ENCODE peak calls at places on chromosome 9, in five cellular contexts. One of them, this sample, is unnamed.

GRCh38 chr9:13934411-13934810 is 379.5 kb downstream of the NFIB start:
- DNase-seq in activated T-helper 9 cell treated with anti-CD3 and anti-CD28 coated beads, Interleukin-2, amount 50 U/mL, for 16 hours: no peak
- DNase-seq in gastrocnemius medialis: no peak
- DNase-seq in SK-MEL-5: no peak
- DNase-seq in activated CD4-positive, alpha-beta T cell treated with anti-CD3 and anti-CD28 coated beads for 4 hours: no peak
- DNase-seq in this sample: no peak

GRCh38 chr9:18707078-18707477 is 233.1 kb downstream of the ADAMTSL1 start:
- DNase-seq in activated T-helper 9 cell treated with anti-CD3 and anti-CD28 coated beads, Interleukin-2, amount 50 U/mL, for 16 hours: no peak
- DNase-seq in gastrocnemius medialis: peak
- DNase-seq in SK-MEL-5: no peak
- DNase-seq in activated CD4-positive, alpha-beta T cell treated with anti-CD3 and anti-CD28 coated beads for 4 hours: no peak
- DNase-seq in this sample: no peak

GRCh38 chr9:126956929-126957686 is 42.5 kb downstream of the RALGPS1 start:
- DNase-seq in activated T-helper 9 cell treated with anti-CD3 and anti-CD28 coated beads, Interleukin-2, amount 50 U/mL, for 16 hours: no peak
- DNase-seq in gastrocnemius medialis: no peak
- DNase-seq in SK-MEL-5: no peak
- DNase-seq in activated CD4-positive, alpha-beta T cell treated with anti-CD3 and anti-CD28 coated beads for 4 hours: no peak
- DNase-seq in this sample: no peak

GRCh38 chr9:4225291-4226119 is 74.4 kb downstream of the GLIS3 start:
- DNase-seq in activated T-helper 9 cell treated with anti-CD3 and anti-CD28 coated beads, Interleukin-2, amount 50 U/mL, for 16 hours: no peak
- DNase-seq in gastrocnemius medialis: no peak
- DNase-seq in SK-MEL-5: no peak
- DNase-seq in activated CD4-positive, alpha-beta T cell treated with anti-CD3 and anti-CD28 coated beads for 4 hours: no peak
- DNase-seq in this sample: no peak

GRCh38 chr9:27273186-27273585 is 23.8 kb downstream of the EQTN start:
- DNase-seq in activated T-helper 9 cell treated with anti-CD3 and anti-CD28 coated beads, Interleukin-2, amount 50 U/mL, for 16 hours: no peak
- DNase-seq in gastrocnemius medialis: no peak
- DNase-seq in SK-MEL-5: no peak
- DNase-seq in activated CD4-positive, alpha-beta T cell treated with anti-CD3 and anti-CD28 coated beads for 4 hours: no peak
- DNase-seq in this sample: no peak

GRCh38 chr9:123368481-123369153 is 12.6 kb downstream of the CRB2 start:
- DNase-seq in activated T-helper 9 cell treated with anti-CD3 and anti-CD28 coated beads, Interleukin-2, amount 50 U/mL, for 16 hours: no peak
- DNase-seq in gastrocnemius medialis: no peak
- DNase-seq in SK-MEL-5: no peak
- DNase-seq in activated CD4-positive, alpha-beta T cell treated with anti-CD3 and anti-CD28 coated beads for 4 hours: no peak
- DNase-seq in this sample: no peak

GRCh38 chr9:136172412-136173079 is 32.4 kb downstream of the LHX3 start:
- DNase-seq in activated T-helper 9 cell treated with anti-CD3 and anti-CD28 coated beads, Interleukin-2, amount 50 U/mL, for 16 hours: no peak
- DNase-seq in gastrocnemius medialis: no peak
- DNase-seq in SK-MEL-5: no peak
- DNase-seq in activated CD4-positive, alpha-beta T cell treated with anti-CD3 and anti-CD28 coated beads for 4 hours: no peak
- DNase-seq in this sample: no peak

GRCh38 chr9:92640398-92641091 is 29.4 kb downstream of the IPPK start:
- DNase-seq in activated T-helper 9 cell treated with anti-CD3 and anti-CD28 coated beads, Interleukin-2, amount 50 U/mL, for 16 hours: no peak
- DNase-seq in gastrocnemius medialis: no peak
- DNase-seq in SK-MEL-5: no peak
- DNase-seq in activated CD4-positive, alpha-beta T cell treated with anti-CD3 and anti-CD28 coated beads for 4 hours: no peak
- DNase-seq in this sample: no peak

GRCh38 chr9:16030513-16031185 is 477.8 kb downstream of the CCDC171 start:
- DNase-seq in activated T-helper 9 cell treated with anti-CD3 and anti-CD28 coated beads, Interleukin-2, amount 50 U/mL, for 16 hours: no peak
- DNase-seq in gastrocnemius medialis: no peak
- DNase-seq in SK-MEL-5: peak
- DNase-seq in activated CD4-positive, alpha-beta T cell treated with anti-CD3 and anti-CD28 coated beads for 4 hours: no peak
- DNase-seq in this sample: no peak